ENCODE peak calls at places on chromosomes 3 and 15, in six cellular contexts. E, A, S, K, Y and G are unnamed samples.

GRCh38 chr15:63226966-63227401 is 37.6 kb downstream of the RAB8B start:
- DNase-seq in A (peak), E (no peak), Y (no peak), S (no peak), K (no peak), G (no peak)

GRCh38 chr3:4895848-4896247 is 83.4 kb upstream of the BHLHE40 start:
- DNase-seq in E (no peak), Y (no peak), A (no peak), S (no peak), K (no peak), G (no peak)

GRCh38 chr15:90232941-90233700 is 620 bp downstream of the CIB1 start:
- DNase-seq in E (peak), Y (peak), S (peak), A (peak), K (peak), G (peak)

GRCh38 chr15:51536965-51537574 is 85.5 kb downstream of the DMXL2 start:
- DNase-seq in E (peak), S (peak), Y (no peak), A (peak), K (no peak), G (no peak)

GRCh38 chr15:31448635-31448979 is 122.0 kb downstream of the KLF13 start:
- DNase-seq in S (peak), K (no peak), A (no peak), Y (peak), E (no peak), G (no peak)

GRCh38 chr3:30548605-30549004 is 57.8 kb upstream of the TGFBR2 start:
- DNase-seq in A (peak), K (no peak), E (no peak), S (peak), Y (no peak), G (no peak)

GRCh38 chr15:29538110-29538509 is 268.5 kb upstream of the NSMCE3 start:
- DNase-seq in Y (no peak), E (no peak), K (peak), A (no peak), S (no peak), G (no peak)

GRCh38 chr3:174949523-174949922 is 90.4 kb downstream of the NAALADL2 start:
- DNase-seq in S (no peak), A (no peak), E (no peak), K (no peak), Y (no peak), G (no peak)

GRCh38 chr3:190225186-190225692 is 97.0 kb downstream of the CLDN1 start:
- DNase-seq in K (peak), S (no peak), Y (no peak), A (peak), E (no peak), G (no peak)

GRCh38 chr15:82959423-82959822 is 6.9 kb upstream of the HOMER2 start:
- DNase-seq in E (no peak), S (no peak), A (no peak), K (no peak), Y (no peak), G (no peak)

GRCh38 chr15:75153084-75153483 is 48.6 kb upstream of the C15orf39 start:
- DNase-seq in S (peak), Y (no peak), K (no peak), A (peak), E (peak), G (peak)

GRCh38 chr15:75148293-75148692 is 53.4 kb upstream of the C15orf39 start:
- DNase-seq in Y (no peak), K (no peak), A (no peak), S (no peak), E (no peak), G (no peak)

GRCh38 chr15:75151214-75152128 is 50.2 kb upstream of the C15orf39 start:
- DNase-seq in E (no peak), Y (no peak), K (no peak), A (no peak), S (no peak), G (no peak)

GRCh38 chr15:75152382-75153079 is 49.2 kb upstream of the C15orf39 start:
- DNase-seq in Y (no peak), A (no peak), S (no peak), K (no peak), E (no peak), G (no peak)

GRCh38 chr15:75149911-75150709 is 51.6 kb upstream of the C15orf39 start:
- DNase-seq in K (no peak), E (no peak), A (peak), S (peak), Y (no peak), G (no peak)
- TF ChIP-seq POLR2A in K (no peak), E (no peak), A (no peak), S (no peak), Y (no peak), G (no peak)

GRCh38 chr15:48059786-48060185 is 61.0 kb upstream of the SLC24A5 start:
- DNase-seq in A (no peak), S (no peak), K (peak), E (no peak), Y (no peak), G (peak)
- H3K4me3 ChIP-seq in A (no peak), S (no peak), K (no peak), E (no peak), Y (no peak), G (no peak)

DNA sequence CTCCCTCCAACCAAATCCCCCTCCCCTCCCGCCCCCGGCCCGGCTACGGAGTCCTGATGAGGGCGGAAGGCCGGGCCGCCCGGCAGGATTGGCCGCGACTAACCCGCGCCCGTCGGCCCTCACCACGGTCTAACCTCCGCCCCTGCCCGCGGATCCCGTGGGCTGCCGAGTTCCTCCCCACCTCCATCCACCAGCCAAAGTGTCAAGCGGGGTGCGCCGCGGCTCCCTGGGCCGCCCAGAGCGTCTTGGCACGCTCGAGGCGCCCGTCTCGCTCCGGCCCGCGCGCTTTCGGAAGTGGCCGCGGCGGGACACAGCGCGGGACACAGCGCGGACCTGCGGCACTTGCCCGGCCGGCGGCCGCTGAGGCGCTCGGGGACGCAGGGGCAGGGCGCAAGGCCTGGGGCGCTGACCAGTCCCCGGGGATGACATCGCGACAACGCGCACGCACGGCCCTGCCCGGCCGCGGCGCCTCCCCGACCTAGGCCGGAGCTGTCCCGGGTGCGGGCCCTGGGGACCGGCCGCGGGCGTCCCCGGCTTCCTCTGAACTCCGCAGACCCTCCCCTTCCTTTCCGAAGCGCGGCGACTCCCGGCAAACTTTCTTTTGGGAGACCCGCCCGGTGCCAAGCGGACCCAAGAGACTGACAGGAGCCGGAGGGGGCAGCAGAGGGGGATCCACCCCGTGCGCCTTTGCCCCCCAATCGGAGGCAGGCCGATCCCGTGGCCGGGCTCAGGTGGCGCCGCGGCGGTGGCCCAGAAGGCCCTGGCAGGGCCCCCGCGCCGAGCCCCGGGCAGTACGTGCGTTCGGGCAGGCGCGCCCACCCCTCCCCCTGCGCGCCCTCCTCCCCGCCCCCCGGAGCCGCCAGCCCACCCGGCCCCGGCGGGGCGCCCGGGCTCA is 112.8 kb upstream of the ICE2 start:
- DNase-seq in K (peak), A (no peak), Y (peak), E (peak), S (no peak), G (peak)
- TF ChIP-seq POLR2A in K (peak), A (no peak), Y (no peak), E (no peak), S (no peak), G (no peak)

GRCh38 chr3:185929192-185930151 is 8.3 kb downstream of the TRA2B start:
- DNase-seq in Y (no peak), S (peak), K (no peak), A (no peak), E (no peak), G (no peak)
- H3K4me3 ChIP-seq in Y (no peak), S (no peak), K (no peak), A (peak), E (peak), G (peak)

DNA sequence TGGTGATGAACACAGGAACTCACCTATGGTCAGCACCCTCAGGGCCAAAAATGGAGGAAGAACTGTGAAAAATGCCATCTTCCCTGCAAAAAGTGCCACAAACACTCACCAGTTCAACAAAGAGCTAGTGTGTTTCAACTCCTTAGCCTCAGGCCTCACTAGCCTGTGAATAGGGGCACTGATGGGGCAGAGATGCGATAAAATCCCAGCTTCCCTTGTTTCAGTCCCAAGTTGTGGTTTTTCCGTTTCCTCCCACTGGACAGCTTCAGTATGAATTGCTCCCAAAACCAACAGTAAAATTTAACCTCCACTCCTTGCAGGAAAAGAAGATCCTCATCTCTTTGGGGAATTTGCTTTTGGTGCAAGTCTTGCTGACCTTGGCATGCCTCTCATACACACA is 117.4 kb upstream of the ADAMTS9 start:
- DNase-seq in K (no peak), S (no peak), Y (no peak), A (no peak), E (no peak), G (no peak)
- TF ChIP-seq POLR2A in K (no peak), S (no peak), Y (no peak), A (no peak), E (no peak), G (no peak)

DNA sequence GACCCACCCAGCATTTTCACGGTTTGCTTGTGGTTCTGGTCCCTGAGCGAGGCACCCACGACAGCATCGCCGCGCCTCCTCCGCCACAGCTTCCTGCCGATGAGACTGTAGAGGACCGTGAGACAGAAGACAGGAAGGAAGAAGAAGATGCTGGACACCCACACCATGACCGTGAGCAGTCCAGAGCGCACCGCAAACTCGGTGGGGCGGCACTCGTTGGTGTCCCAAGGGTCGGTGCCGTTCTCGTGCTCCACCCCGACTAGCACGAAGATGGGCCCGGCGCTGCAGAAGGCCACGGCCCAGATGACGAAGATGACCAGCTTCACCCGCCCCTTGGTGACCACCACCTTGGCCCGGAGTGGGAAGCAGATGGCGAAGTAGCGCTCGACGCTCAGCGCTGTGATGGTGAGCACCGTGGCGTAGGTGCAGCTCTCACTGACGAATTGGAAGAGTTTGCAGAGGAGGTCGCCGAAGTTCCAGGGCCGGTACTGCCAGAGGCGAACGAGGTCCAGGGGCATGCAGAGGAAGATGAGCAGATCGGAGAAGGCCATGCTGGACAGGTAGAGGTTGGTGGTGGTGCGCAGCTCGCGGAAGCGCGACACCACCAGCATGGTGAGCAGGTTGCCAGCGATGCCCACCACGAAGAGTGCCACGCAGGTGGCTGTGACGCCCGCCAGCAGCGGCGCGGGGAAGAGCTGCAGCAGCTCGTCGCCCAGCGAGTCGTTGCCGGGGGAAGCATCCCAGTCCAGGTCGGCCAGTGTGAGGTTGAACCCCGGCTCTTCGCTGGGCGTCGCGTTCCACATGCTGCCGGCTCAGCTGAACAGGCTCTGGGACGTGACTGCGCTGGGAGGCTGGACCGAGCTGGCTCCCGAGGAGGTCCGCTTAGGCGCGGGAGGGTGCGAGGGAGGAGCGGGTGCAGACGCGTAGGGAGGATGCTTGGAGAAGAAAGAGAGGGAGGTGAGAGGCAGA is at the start of gene GHSR:
- DNase-seq in K (no peak), E (no peak), Y (no peak), A (no peak), S (no peak), G (no peak)
- H3K4me3 ChIP-seq in K (no peak), E (no peak), Y (no peak), A (no peak), S (no peak), G (no peak)

GRCh38 chr3:40463579-40463978 is 6.4 kb downstream of the RPL14 start:
- DNase-seq in S (no peak), K (no peak), E (no peak), A (no peak), Y (no peak), G (no peak)
- TF ChIP-seq POLR2A in S (no peak), K (no peak), E (no peak), A (no peak), Y (no peak), G (no peak)